ENCODE peak calls at places on chromosomes 2 and 18, in nine cellular contexts. L, P, F, R, I, B, J, K and T are unnamed samples. For H3K36me3 and H3K4me1, the result is how much of the 10 kb centered on the place peaks cover.

GRCh38 chr2:190126758-190127157 is 64.2 kb upstream of the MSTN start:
- DNase-seq in L (peak), B (no peak), P (no peak), I (peak), K (no peak), J (no peak), F (no peak), R (no peak), T (no peak)

GRCh38 chr2:232519581-232519980 is 607 bp upstream of the PRSS56 start:
- DNase-seq in J (no peak), B (no peak), I (no peak), F (no peak), P (no peak), K (no peak), L (no peak), R (no peak), T (no peak)

GRCh38 chr2:231720971-231721640 is 12.8 kb downstream of the PTMA start:
- DNase-seq in J (no peak), F (peak), B (no peak), P (no peak), K (no peak), I (no peak), R (no peak), L (no peak), T (no peak)

GRCh38 chr18:31880186-31880898 is 62.6 kb downstream of the TRAPPC8 start:
- DNase-seq in F (no peak), R (no peak), P (no peak), B (no peak), J (no peak), K (no peak), I (no peak), L (no peak), T (no peak)

GRCh38 chr18:7021994-7022840 is 95.4 kb downstream of the LAMA1 start:
- DNase-seq in L (peak), P (peak), B (peak), F (peak), R (no peak), J (no peak), K (no peak), I (peak), T (no peak)

GRCh38 chr18:65768379-65768778 is 17.6 kb downstream of the CDH7 start:
- DNase-seq in B (no peak), L (no peak), I (no peak), J (no peak), F (no peak), K (no peak), P (no peak), R (no peak), T (no peak)

GRCh38 chr2:158128168-158128973 is 26.7 kb downstream of the UPP2 start:
- DNase-seq in P (no peak), L (no peak), I (no peak), R (no peak), K (no peak), F (no peak), J (no peak), B (no peak), T (no peak)

GRCh38 chr2:102342888-102343287 is 12.7 kb upstream of the IL18R1 start:
- DNase-seq in L (peak), K (no peak), P (no peak), J (no peak), I (no peak), F (no peak), R (no peak), B (no peak), T (no peak)

GRCh38 chr2:227472265-227473018 is 486 bp downstream of the AGFG1 start:
- DNase-seq in P (peak), K (no peak), J (peak), I (no peak), F (peak), R (peak), L (no peak), B (peak), T (peak)

GRCh38 chr2:190530211-190530639 is 4.3 kb downstream of the NEMP2 start:
- DNase-seq in B (no peak), L (peak), I (peak), J (no peak), P (no peak), R (no peak), F (no peak), K (no peak), T (no peak)

GRCh38 chr18:41135146-41135545 is 819.9 kb upstream of the PIK3C3 start:
- DNase-seq in P (no peak), I (no peak), F (no peak), K (no peak), B (no peak), R (no peak), J (no peak), L (no peak), T (no peak)

GRCh38 chr18:57329856-57330255 is 22.5 kb upstream of the ST8SIA3 start:
- DNase-seq in I (no peak), P (no peak), L (no peak), K (no peak), B (no peak), F (no peak), J (no peak), R (no peak), T (no peak)

GRCh38 chr2:85183481-85183880 is 50.3 kb downstream of the TCF7L1 start:
- DNase-seq in I (peak), B (no peak), J (no peak), K (no peak), R (no peak), F (no peak), P (no peak), L (peak), T (no peak)

GRCh38 chr2:70161069-70161534 is 29.7 kb downstream of the C2orf42 start:
- DNase-seq in R (no peak), B (no peak), L (no peak), J (no peak), F (peak), K (no peak), P (no peak), I (no peak), T (no peak)

GRCh38 chr2:13660231-13660630 is 943.5 kb downstream of the TRIB2 start:
- DNase-seq in K (no peak), F (no peak), B (no peak), R (no peak), L (no peak), P (no peak), J (no peak), I (no peak), T (no peak)

GRCh38 chr18:77127769-77128671 is 4.6 kb downstream of the MBP start:
- DNase-seq in F (peak), L (peak), R (no peak), J (no peak), B (no peak), K (peak), P (no peak), I (peak), T (no peak)

GRCh38 chr2:239734436-239735005 is 290.6 kb downstream of the NDUFA10 start:
- DNase-seq in K (no peak), B (no peak), R (no peak), F (no peak), I (no peak), L (no peak), J (no peak), P (no peak), T (no peak)

GRCh38 chr2:18599509-18600254 is 10.3 kb upstream of the NT5C1B start:
- DNase-seq in R (no peak), P (no peak), L (peak), J (no peak), B (no peak), F (peak), K (no peak), I (peak), T (no peak)

GRCh38 chr2:134375935-134376334 is 122.1 kb downstream of the MGAT5 start:
- DNase-seq in F (no peak), I (peak), P (peak), B (peak), J (no peak), K (peak), L (peak), R (no peak), T (no peak)

GRCh38 chr2:240602266-240603050 is 15.9 kb downstream of the CAPN10 start:
- DNase-seq in L (no peak), F (no peak), P (no peak), K (no peak), I (no peak), B (no peak), J (peak), R (no peak), T (no peak)

GRCh38 chr2:159922563-159922962 is 124.6 kb upstream of the CD302 start:
- DNase-seq in P (no peak), B (no peak), K (no peak), I (no peak), J (no peak), L (no peak), R (no peak), F (no peak), T (no peak)

GRCh38 chr2:85134255-85135065 is 1.3 kb downstream of the TCF7L1 start:
- DNase-seq in L (peak), R (no peak), J (peak), F (no peak), K (no peak), B (peak), I (peak), P (peak), T (peak)

GRCh38 chr2:71919701-71920100 is 228.0 kb downstream of the CYP26B1 start:
- DNase-seq in J (no peak), L (peak), I (peak), F (no peak), R (no peak), B (no peak), P (no peak), K (no peak), T (no peak)

GRCh38 chr18:37535968-37536367 is 29.6 kb downstream of the CELF4 start:
- DNase-seq in F (no peak), I (no peak), R (no peak), P (no peak), L (no peak), K (no peak), B (no peak), J (no peak), T (no peak)

DNA sequence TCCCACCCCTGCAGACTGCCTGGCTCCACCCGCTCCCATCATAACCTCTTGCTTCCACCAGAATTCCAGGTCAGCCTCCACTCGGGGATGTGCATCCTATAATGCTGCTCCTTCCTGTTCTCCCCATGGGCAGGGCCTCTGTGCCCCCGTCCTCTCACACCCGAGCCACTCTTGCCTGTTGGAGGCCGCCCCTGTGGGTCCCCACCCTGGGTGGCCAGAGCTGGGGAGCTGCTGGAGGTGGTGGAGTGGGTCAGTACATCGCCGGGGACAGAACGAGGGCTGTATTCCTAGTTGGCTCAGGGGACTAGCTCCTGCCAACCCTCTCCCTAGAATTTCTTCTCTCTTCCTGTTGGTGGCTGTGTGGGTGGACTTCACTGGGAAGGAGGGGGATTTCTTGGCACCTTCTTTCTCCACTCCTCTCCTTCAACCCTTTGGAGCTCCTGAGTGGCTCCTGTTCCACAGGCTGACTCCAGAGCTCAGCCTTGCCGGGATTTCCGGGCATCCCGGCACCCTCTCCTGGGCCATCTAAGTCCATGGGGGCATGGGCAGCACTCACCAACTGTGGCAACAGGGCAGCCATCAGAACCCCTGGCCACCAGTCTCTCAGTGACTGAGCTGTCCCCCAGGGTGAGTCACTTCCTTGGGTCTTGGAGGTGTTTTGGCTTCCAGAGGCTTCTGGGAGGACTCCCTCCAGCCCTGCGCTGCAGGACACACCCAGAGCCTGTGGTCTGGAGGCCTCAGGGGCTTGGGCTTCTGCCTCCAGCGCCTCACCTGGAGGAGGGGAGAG is 88.2 kb upstream of the MCFD2 start:
- DNase-seq in K (no peak), L (no peak), B (no peak), I (no peak), J (no peak), P (no peak), F (no peak), R (no peak), T (no peak)
- H3K36me3 ChIP-seq in K (under half), L (under half), B (under half), I (under half), J (under half), P (under half), F (under half), R (under half), T (under half)

GRCh38 chr18:44747157-44747556 is 66.5 kb downstream of the SETBP1 start:
- DNase-seq in P (no peak), F (no peak), K (no peak), B (no peak), R (no peak), I (no peak), J (no peak), L (no peak), T (no peak)
- TF ChIP-seq CTCF in P (no peak), F (no peak), K (no peak), B (no peak), R (no peak), I (no peak), J (no peak), L (no peak), T (no peak)

GRCh38 chr2:160967523-160967922 is 192.7 kb upstream of the TANK start:
- DNase-seq in L (no peak), P (no peak), F (no peak), R (no peak), I (no peak), K (no peak), B (no peak), J (no peak), T (no peak)
- H3K4me1 ChIP-seq in L (under half), P (under half), F (under half), R (under half), I (under half), K (under half), B (under half), J (under half), T (under half)

GRCh38 chr2:63879876-63880433 is 38.3 kb downstream of the UGP2 start:
- DNase-seq in B (no peak), P (no peak), R (no peak), F (no peak), J (no peak), I (no peak), L (no peak), K (no peak), T (no peak)
- H3K36me3 ChIP-seq in B (under half), P (under half), R (under half), F (half or more), J (under half), I (under half), L (under half), K (under half), T (under half)

GRCh38 chr2:178450574-178451429 is at the start of the genes PJVK and PRKRA:
- DNase-seq in K (peak), P (peak), I (peak), J (peak), R (peak), L (peak), B (peak), F (peak), T (peak)
- TF ChIP-seq CTCF in K (no peak), P (no peak), I (no peak), J (no peak), R (no peak), L (no peak), B (no peak), F (no peak), T (peak)

GRCh38 chr2:218832081-218832480 is 478 bp upstream of the PRKAG3 start:
- DNase-seq in K (no peak), J (no peak), R (no peak), F (no peak), P (no peak), L (no peak), B (no peak), I (no peak), T (no peak)

GRCh38 chr2:218833023-218833609 is 1.5 kb upstream of the PRKAG3 start:
- DNase-seq in L (no peak), I (no peak), R (no peak), P (no peak), F (no peak), K (no peak), B (no peak), J (no peak), T (no peak)

GRCh38 chr2:218832520-218832919 is 917 bp upstream of the PRKAG3 start:
- DNase-seq in J (no peak), F (no peak), B (no peak), L (no peak), I (no peak), P (no peak), K (no peak), R (no peak), T (peak)

GRCh38 chr2:218837495-218837894 is 5.9 kb upstream of the PRKAG3 start:
- DNase-seq in B (no peak), J (no peak), R (no peak), F (no peak), K (no peak), L (no peak), P (no peak), I (no peak), T (no peak)

GRCh38 chr2:218834685-218835084 is 3.1 kb upstream of the PRKAG3 start:
- DNase-seq in L (no peak), P (no peak), J (no peak), K (no peak), B (no peak), F (no peak), I (no peak), R (no peak), T (no peak)
- H3K4me1 ChIP-seq in L (under half), P (under half), J (under half), K (under half), B (under half), F (under half), I (under half), R (under half), T (under half)

GRCh38 chr2:120148669-120149068 is 74.5 kb downstream of the TMEM185B start:
- DNase-seq in R (no peak), F (no peak), K (no peak), I (no peak), B (no peak), J (no peak), L (no peak), P (no peak), T (no peak)

GRCh38 chr2:120148229-120148628 is 75.0 kb downstream of the TMEM185B start:
- DNase-seq in K (no peak), R (no peak), L (no peak), B (no peak), F (no peak), I (no peak), P (no peak), J (no peak), T (no peak)

GRCh38 chr2:120155308-120155707 is 67.9 kb downstream of the TMEM185B start:
- DNase-seq in B (no peak), K (no peak), L (no peak), J (no peak), F (no peak), R (no peak), P (no peak), I (no peak), T (no peak)

GRCh38 chr2:120149406-120149805 is 73.8 kb downstream of the TMEM185B start:
- DNase-seq in J (no peak), R (no peak), F (no peak), K (no peak), I (no peak), P (no peak), B (no peak), L (no peak), T (no peak)

DNA sequence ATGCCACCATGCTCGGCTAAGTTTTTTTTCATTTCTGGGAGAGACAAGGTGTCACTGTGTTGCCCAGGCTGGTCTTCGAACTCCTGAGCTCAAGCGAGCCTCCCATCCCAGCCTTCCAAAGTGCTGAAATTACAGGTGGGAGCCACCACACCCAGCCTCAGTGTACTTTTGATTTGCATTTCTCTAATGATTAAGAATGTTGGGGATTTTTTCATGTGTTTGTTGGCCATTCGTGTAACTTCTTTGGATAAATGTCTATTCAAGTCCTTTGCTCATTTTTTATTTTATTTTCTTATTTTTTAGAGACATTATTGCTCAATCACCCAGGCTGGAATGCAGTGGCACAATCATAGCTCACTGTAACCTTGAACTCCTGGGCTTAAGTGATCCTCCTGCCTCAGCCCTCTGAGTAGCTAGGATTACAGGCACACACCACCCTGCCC is 73.1 kb downstream of the TMEM185B start:
- DNase-seq in B (no peak), L (no peak), P (no peak), I (peak), R (no peak), K (no peak), F (no peak), J (no peak), T (no peak)
- H3K36me3 ChIP-seq in B (under half), L (under half), P (under half), I (under half), R (under half), K (under half), F (under half), J (under half), T (under half)